ENCODE peak calls at places on chromosomes 11 and 22, in seven cellular contexts. One of them, this sample, is unnamed.

GRCh38 chr11:126310229-126310991 is 6.5 kb downstream of the DCPS start:
- DNase-seq in WERI-Rb-1: peak
- DNase-seq in nephron progenitor cell: peak
- DNase-seq in anterior cingulate cortex: peak
- DNase-seq in SW480: peak
- DNase-seq in GM06990: no peak
- DNase-seq in naive thymus-derived CD8-positive, alpha-beta T cell: peak
- DNase-seq in this sample: peak

GRCh38 chr11:35142481-35143207 is 3.7 kb downstream of the CD44 start:
- DNase-seq in GM06990: no peak
- DNase-seq in SW480: peak
- DNase-seq in naive thymus-derived CD8-positive, alpha-beta T cell: no peak
- DNase-seq in WERI-Rb-1: no peak
- DNase-seq in nephron progenitor cell: no peak
- DNase-seq in anterior cingulate cortex: no peak
- DNase-seq in this sample: peak

GRCh38 chr22:45318168-45318557 is 8.4 kb downstream of the FAM118A start:
- DNase-seq in nephron progenitor cell: no peak
- DNase-seq in GM06990: peak
- DNase-seq in WERI-Rb-1: no peak
- DNase-seq in SW480: no peak
- DNase-seq in anterior cingulate cortex: peak
- DNase-seq in naive thymus-derived CD8-positive, alpha-beta T cell: peak
- DNase-seq in this sample: no peak

GRCh38 chr11:103887001-103887680 is 149.3 kb upstream of the DDI1 start:
- DNase-seq in GM06990: no peak
- DNase-seq in naive thymus-derived CD8-positive, alpha-beta T cell: no peak
- DNase-seq in WERI-Rb-1: no peak
- DNase-seq in anterior cingulate cortex: peak
- DNase-seq in SW480: no peak
- DNase-seq in nephron progenitor cell: no peak
- DNase-seq in this sample: no peak

GRCh38 chr11:63670077-63670737 is 969 bp downstream of the ATL3 start:
- DNase-seq in naive thymus-derived CD8-positive, alpha-beta T cell: no peak
- DNase-seq in SW480: no peak
- DNase-seq in WERI-Rb-1: no peak
- DNase-seq in nephron progenitor cell: no peak
- DNase-seq in anterior cingulate cortex: no peak
- DNase-seq in GM06990: no peak
- DNase-seq in this sample: no peak

GRCh38 chr11:76752321-76753175 is 30.6 kb upstream of the TSKU start:
- DNase-seq in GM06990: no peak
- DNase-seq in SW480: no peak
- DNase-seq in nephron progenitor cell: no peak
- DNase-seq in WERI-Rb-1: no peak
- DNase-seq in naive thymus-derived CD8-positive, alpha-beta T cell: no peak
- DNase-seq in anterior cingulate cortex: no peak
- DNase-seq in this sample: no peak

GRCh38 chr11:126990716-126991480 is 9.7 kb downstream of the KIRREL3 start:
- DNase-seq in WERI-Rb-1: peak
- DNase-seq in nephron progenitor cell: no peak
- DNase-seq in naive thymus-derived CD8-positive, alpha-beta T cell: no peak
- DNase-seq in SW480: no peak
- DNase-seq in anterior cingulate cortex: no peak
- DNase-seq in GM06990: no peak
- DNase-seq in this sample: no peak

GRCh38 chr22:45154383-45154782 is 9.3 kb upstream of the NUP50 start:
- DNase-seq in naive thymus-derived CD8-positive, alpha-beta T cell: no peak
- DNase-seq in WERI-Rb-1: no peak
- DNase-seq in SW480: no peak
- DNase-seq in anterior cingulate cortex: no peak
- DNase-seq in nephron progenitor cell: no peak
- DNase-seq in GM06990: no peak
- DNase-seq in this sample: no peak

GRCh38 chr22:29470159-29470855 is 9.7 kb upstream of the NEFH start:
- DNase-seq in anterior cingulate cortex: peak
- DNase-seq in SW480: peak
- DNase-seq in GM06990: peak
- DNase-seq in WERI-Rb-1: no peak
- DNase-seq in nephron progenitor cell: peak
- DNase-seq in naive thymus-derived CD8-positive, alpha-beta T cell: peak
- DNase-seq in this sample: peak

GRCh38 chr11:59615132-59615636 is 390 bp downstream of the OSBP start:
- DNase-seq in WERI-Rb-1: peak
- DNase-seq in nephron progenitor cell: no peak
- DNase-seq in SW480: peak
- DNase-seq in anterior cingulate cortex: peak
- DNase-seq in naive thymus-derived CD8-positive, alpha-beta T cell: peak
- DNase-seq in GM06990: peak
- DNase-seq in this sample: peak

GRCh38 chr11:118448294-118448693 is 12.0 kb downstream of the KMT2A start:
- DNase-seq in naive thymus-derived CD8-positive, alpha-beta T cell: no peak
- DNase-seq in WERI-Rb-1: no peak
- DNase-seq in SW480: no peak
- DNase-seq in GM06990: peak
- DNase-seq in nephron progenitor cell: no peak
- DNase-seq in anterior cingulate cortex: no peak
- DNase-seq in this sample: no peak

GRCh38 chr11:47143322-47143721 is 33.4 kb downstream of the ARFGAP2 start:
- DNase-seq in nephron progenitor cell: no peak
- DNase-seq in anterior cingulate cortex: no peak
- DNase-seq in WERI-Rb-1: no peak
- DNase-seq in SW480: no peak
- DNase-seq in GM06990: no peak
- DNase-seq in naive thymus-derived CD8-positive, alpha-beta T cell: no peak
- DNase-seq in this sample: peak